ENCODE peak calls at places on chromosomes 13 and 19, in eight cellular contexts. One of them, this sample, is unnamed.

GRCh38 chr19:38519988-38520387 is 86.5 kb downstream of the RYR1 start:
- DNase-seq in AG09319: no peak
- DNase-seq in GM06990: no peak
- DNase-seq in WTC11: no peak
- DNase-seq in type B pancreatic cell: no peak
- DNase-seq in activated CD8-positive, alpha-beta T cell treated with anti-CD3 and anti-CD28 coated beads for 36 hours: no peak
- DNase-seq in psoas muscle: no peak
- DNase-seq in lower leg skin: no peak
- DNase-seq in this sample: no peak

GRCh38 chr19:2027361-2027760 is 11.8 kb upstream of the BTBD2 start:
- DNase-seq in lower leg skin: no peak
- DNase-seq in AG09319: peak
- DNase-seq in type B pancreatic cell: no peak
- DNase-seq in GM06990: no peak
- DNase-seq in psoas muscle: peak
- DNase-seq in activated CD8-positive, alpha-beta T cell treated with anti-CD3 and anti-CD28 coated beads for 36 hours: no peak
- DNase-seq in WTC11: no peak
- DNase-seq in this sample: peak

GRCh38 chr13:38582133-38582532 is 104.7 kb upstream of the FREM2 start:
- DNase-seq in psoas muscle: no peak
- DNase-seq in activated CD8-positive, alpha-beta T cell treated with anti-CD3 and anti-CD28 coated beads for 36 hours: peak
- DNase-seq in lower leg skin: no peak
- DNase-seq in WTC11: no peak
- DNase-seq in AG09319: no peak
- DNase-seq in type B pancreatic cell: no peak
- DNase-seq in GM06990: no peak
- DNase-seq in this sample: peak

GRCh38 chr13:95463516-95463915 is 89.0 kb upstream of the CLDN10 start:
- DNase-seq in lower leg skin: no peak
- DNase-seq in type B pancreatic cell: no peak
- DNase-seq in activated CD8-positive, alpha-beta T cell treated with anti-CD3 and anti-CD28 coated beads for 36 hours: no peak
- DNase-seq in AG09319: no peak
- DNase-seq in psoas muscle: no peak
- DNase-seq in WTC11: no peak
- DNase-seq in GM06990: no peak
- DNase-seq in this sample: no peak

GRCh38 chr13:103097366-103097928 is 31.2 kb upstream of the SLC10A2 start:
- DNase-seq in psoas muscle: no peak
- DNase-seq in activated CD8-positive, alpha-beta T cell treated with anti-CD3 and anti-CD28 coated beads for 36 hours: no peak
- DNase-seq in AG09319: no peak
- DNase-seq in type B pancreatic cell: no peak
- DNase-seq in GM06990: no peak
- DNase-seq in lower leg skin: no peak
- DNase-seq in WTC11: no peak
- DNase-seq in this sample: no peak

GRCh38 chr19:55809381-55810058 is 22.3 kb downstream of the NLRP11 start:
- DNase-seq in psoas muscle: peak
- DNase-seq in type B pancreatic cell: no peak
- DNase-seq in activated CD8-positive, alpha-beta T cell treated with anti-CD3 and anti-CD28 coated beads for 36 hours: peak
- DNase-seq in lower leg skin: no peak
- DNase-seq in GM06990: peak
- DNase-seq in AG09319: no peak
- DNase-seq in WTC11: peak
- DNase-seq in this sample: no peak

GRCh38 chr13:27691207-27691606 is 69.5 kb downstream of the POLR1D start:
- DNase-seq in psoas muscle: no peak
- DNase-seq in GM06990: no peak
- DNase-seq in lower leg skin: no peak
- DNase-seq in activated CD8-positive, alpha-beta T cell treated with anti-CD3 and anti-CD28 coated beads for 36 hours: no peak
- DNase-seq in AG09319: no peak
- DNase-seq in WTC11: no peak
- DNase-seq in type B pancreatic cell: no peak
- DNase-seq in this sample: no peak

GRCh38 chr13:95745289-95745688 is 68.3 kb downstream of the DNAJC3 start:
- DNase-seq in activated CD8-positive, alpha-beta T cell treated with anti-CD3 and anti-CD28 coated beads for 36 hours: no peak
- DNase-seq in AG09319: no peak
- DNase-seq in WTC11: no peak
- DNase-seq in psoas muscle: no peak
- DNase-seq in GM06990: no peak
- DNase-seq in type B pancreatic cell: no peak
- DNase-seq in lower leg skin: no peak
- DNase-seq in this sample: no peak

GRCh38 chr13:113320226-113320875 is 23.3 kb downstream of the LAMP1 start:
- DNase-seq in type B pancreatic cell: no peak
- DNase-seq in AG09319: no peak
- DNase-seq in lower leg skin: no peak
- DNase-seq in psoas muscle: no peak
- DNase-seq in GM06990: no peak
- DNase-seq in activated CD8-positive, alpha-beta T cell treated with anti-CD3 and anti-CD28 coated beads for 36 hours: no peak
- DNase-seq in WTC11: no peak
- DNase-seq in this sample: no peak

GRCh38 chr19:45972081-45972943 is 1.4 kb downstream of the NOVA2 start:
- DNase-seq in lower leg skin: no peak
- DNase-seq in type B pancreatic cell: no peak
- DNase-seq in AG09319: no peak
- DNase-seq in WTC11: no peak
- DNase-seq in psoas muscle: no peak
- DNase-seq in GM06990: no peak
- DNase-seq in activated CD8-positive, alpha-beta T cell treated with anti-CD3 and anti-CD28 coated beads for 36 hours: peak
- DNase-seq in this sample: no peak

DNA sequence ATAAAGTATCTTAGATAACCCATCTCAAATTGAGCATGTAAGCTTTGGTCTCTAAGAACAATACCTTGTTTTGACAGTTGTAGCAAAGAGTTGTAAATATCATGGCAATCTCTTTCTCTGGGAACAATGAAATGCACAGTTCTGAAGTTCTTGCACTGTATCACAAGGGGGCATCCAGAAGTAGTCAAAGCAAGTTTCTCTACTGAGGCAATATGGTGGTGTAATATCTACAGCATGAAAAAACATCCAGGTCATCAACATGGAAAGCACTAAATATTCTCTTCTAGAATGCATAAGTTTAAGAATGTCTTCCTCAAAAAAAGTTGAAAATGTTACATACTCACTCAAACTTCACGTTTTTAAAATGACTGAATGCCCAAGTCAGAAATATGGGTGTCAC is 19.6 kb downstream of the MTMR6 start:
- DNase-seq in activated CD8-positive, alpha-beta T cell treated with anti-CD3 and anti-CD28 coated beads for 36 hours: no peak
- DNase-seq in lower leg skin: no peak
- DNase-seq in AG09319: no peak
- DNase-seq in GM06990: no peak
- DNase-seq in psoas muscle: no peak
- DNase-seq in type B pancreatic cell: no peak
- DNase-seq in WTC11: no peak
- DNase-seq in this sample: no peak
- TF ChIP-seq CTCF in activated CD8-positive, alpha-beta T cell treated with anti-CD3 and anti-CD28 coated beads for 36 hours: peak
- TF ChIP-seq CTCF in lower leg skin: no peak
- TF ChIP-seq CTCF in AG09319: no peak
- TF ChIP-seq CTCF in GM06990: peak
- TF ChIP-seq CTCF in psoas muscle: no peak
- TF ChIP-seq CTCF in type B pancreatic cell: peak
- TF ChIP-seq CTCF in WTC11: no peak
- TF ChIP-seq CTCF in this sample: peak

GRCh38 chr19:35911173-35911572 is 3.1 kb upstream of the TYROBP start:
- DNase-seq in activated CD8-positive, alpha-beta T cell treated with anti-CD3 and anti-CD28 coated beads for 36 hours: no peak
- DNase-seq in psoas muscle: no peak
- DNase-seq in WTC11: peak
- DNase-seq in lower leg skin: no peak
- DNase-seq in GM06990: no peak
- DNase-seq in AG09319: no peak
- DNase-seq in type B pancreatic cell: no peak
- DNase-seq in this sample: no peak
- TF ChIP-seq CTCF in activated CD8-positive, alpha-beta T cell treated with anti-CD3 and anti-CD28 coated beads for 36 hours: no peak
- TF ChIP-seq CTCF in psoas muscle: no peak
- TF ChIP-seq CTCF in WTC11: peak
- TF ChIP-seq CTCF in lower leg skin: no peak
- TF ChIP-seq CTCF in GM06990: no peak
- TF ChIP-seq CTCF in AG09319: no peak
- TF ChIP-seq CTCF in type B pancreatic cell: no peak
- TF ChIP-seq CTCF in this sample: no peak

GRCh38 chr19:15253076-15253475 is 20.8 kb upstream of the EPHX3 start:
- DNase-seq in GM06990: no peak
- DNase-seq in AG09319: no peak
- DNase-seq in type B pancreatic cell: no peak
- DNase-seq in activated CD8-positive, alpha-beta T cell treated with anti-CD3 and anti-CD28 coated beads for 36 hours: no peak
- DNase-seq in WTC11: no peak
- DNase-seq in lower leg skin: no peak
- DNase-seq in psoas muscle: no peak
- DNase-seq in this sample: no peak

GRCh38 chr19:15253513-15253912 is 21.3 kb upstream of the EPHX3 start:
- DNase-seq in WTC11: no peak
- DNase-seq in GM06990: no peak
- DNase-seq in activated CD8-positive, alpha-beta T cell treated with anti-CD3 and anti-CD28 coated beads for 36 hours: no peak
- DNase-seq in AG09319: no peak
- DNase-seq in type B pancreatic cell: no peak
- DNase-seq in psoas muscle: no peak
- DNase-seq in lower leg skin: no peak
- DNase-seq in this sample: no peak

GRCh38 chr19:15251010-15251748 is 18.9 kb upstream of the EPHX3 start:
- DNase-seq in AG09319: no peak
- DNase-seq in type B pancreatic cell: no peak
- DNase-seq in psoas muscle: peak
- DNase-seq in lower leg skin: no peak
- DNase-seq in WTC11: no peak
- DNase-seq in GM06990: no peak
- DNase-seq in activated CD8-positive, alpha-beta T cell treated with anti-CD3 and anti-CD28 coated beads for 36 hours: no peak
- DNase-seq in this sample: no peak

GRCh38 chr19:15251749-15252397 is 19.6 kb upstream of the EPHX3 start:
- DNase-seq in activated CD8-positive, alpha-beta T cell treated with anti-CD3 and anti-CD28 coated beads for 36 hours: no peak
- DNase-seq in GM06990: no peak
- DNase-seq in WTC11: peak
- DNase-seq in lower leg skin: peak
- DNase-seq in AG09319: peak
- DNase-seq in type B pancreatic cell: peak
- DNase-seq in psoas muscle: peak
- DNase-seq in this sample: peak

DNA sequence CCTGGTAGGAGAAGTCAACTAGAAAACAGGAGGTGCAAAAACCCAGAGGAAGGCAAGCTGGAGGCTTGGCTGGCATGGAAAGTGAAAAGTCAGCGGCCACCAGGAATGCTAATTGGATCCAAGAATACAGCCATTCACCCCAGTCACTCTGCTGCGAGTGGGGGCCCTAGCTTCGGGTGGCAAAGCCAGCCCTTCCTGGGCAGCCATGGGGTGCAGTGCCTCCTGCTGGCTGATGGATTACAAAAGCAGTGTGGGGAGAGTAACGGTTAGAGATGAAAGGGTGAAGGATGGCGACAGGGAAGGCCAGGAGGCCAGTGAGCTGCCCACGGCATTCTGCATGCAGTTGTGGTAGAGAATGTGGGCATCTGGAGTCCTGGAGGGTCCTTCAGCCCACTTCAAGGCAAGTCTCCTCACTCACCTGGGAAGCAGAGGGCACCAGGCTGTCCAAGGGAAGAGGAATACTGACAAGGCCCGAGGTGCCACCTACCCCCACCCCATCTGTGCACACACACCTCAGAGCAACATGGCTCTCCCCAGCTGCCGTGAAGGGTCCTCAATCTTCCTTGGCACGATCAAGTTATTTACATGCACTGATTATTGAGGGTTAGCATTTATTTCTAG is 20.3 kb upstream of the EPHX3 start:
- DNase-seq in GM06990: no peak
- DNase-seq in AG09319: peak
- DNase-seq in activated CD8-positive, alpha-beta T cell treated with anti-CD3 and anti-CD28 coated beads for 36 hours: peak
- DNase-seq in WTC11: peak
- DNase-seq in type B pancreatic cell: no peak
- DNase-seq in lower leg skin: no peak
- DNase-seq in psoas muscle: no peak
- DNase-seq in this sample: no peak
- TF ChIP-seq CTCF in GM06990: peak
- TF ChIP-seq CTCF in AG09319: peak
- TF ChIP-seq CTCF in activated CD8-positive, alpha-beta T cell treated with anti-CD3 and anti-CD28 coated beads for 36 hours: no peak
- TF ChIP-seq CTCF in WTC11: no peak
- TF ChIP-seq CTCF in type B pancreatic cell: peak
- TF ChIP-seq CTCF in lower leg skin: no peak
- TF ChIP-seq CTCF in psoas muscle: peak
- TF ChIP-seq CTCF in this sample: peak

GRCh38 chr13:47794963-47795362 is 206.1 kb downstream of the SUCLA2 start:
- DNase-seq in lower leg skin: no peak
- DNase-seq in GM06990: no peak
- DNase-seq in psoas muscle: no peak
- DNase-seq in type B pancreatic cell: no peak
- DNase-seq in WTC11: no peak
- DNase-seq in activated CD8-positive, alpha-beta T cell treated with anti-CD3 and anti-CD28 coated beads for 36 hours: no peak
- DNase-seq in AG09319: no peak
- DNase-seq in this sample: no peak
- TF ChIP-seq CTCF in lower leg skin: no peak
- TF ChIP-seq CTCF in GM06990: peak
- TF ChIP-seq CTCF in psoas muscle: no peak
- TF ChIP-seq CTCF in type B pancreatic cell: peak
- TF ChIP-seq CTCF in WTC11: peak
- TF ChIP-seq CTCF in activated CD8-positive, alpha-beta T cell treated with anti-CD3 and anti-CD28 coated beads for 36 hours: peak
- TF ChIP-seq CTCF in AG09319: peak
- TF ChIP-seq CTCF in this sample: peak